ENCODE peak calls at places on chromosomes 3 and 15, in five cellular contexts. C is AG04449; F is B cell; J is iris pigment epithelial cell; X is stimulated activated CD4-positive, alpha-beta T cell treated with anti-CD3 and anti-CD28 coated beads, Interleukin-1b, Interleukin-23, amount 100 ng/mL, for 1 hour. W is an unnamed sample.

GRCh38 chr3:113063126-113063894 is 72.5 kb downstream of the GTPBP8 start:
- DNase-seq in C (no peak), F (no peak), J (no peak), X (no peak), W (no peak)

GRCh38 chr3:53628546-53629395 is 134.4 kb downstream of the CACNA1D start:
- DNase-seq in C (no peak), F (no peak), J (no peak), X (no peak), W (no peak)

GRCh38 chr3:89474333-89475130 is 367.1 kb downstream of the EPHA3 start:
- DNase-seq in C (no peak), F (no peak), J (no peak), X (no peak), W (no peak)

GRCh38 chr15:95259965-95260364 is 1028.6 kb downstream of the MCTP2 start:
- DNase-seq in C (no peak), F (no peak), J (no peak), X (no peak), W (no peak)

GRCh38 chr15:50996641-50997040 is 88.2 kb downstream of the AP4E1 start:
- DNase-seq in C (peak; percentile 53), F (no peak), J (peak; percentile 63), X (no peak), W (peak; percentile 17)

GRCh38 chr3:71689305-71689704 is 35.9 kb downstream of the EIF4E3 start:
- DNase-seq in C (no peak), F (no peak), J (no peak), X (no peak), W (no peak)

GRCh38 chr3:11134794-11135193 is 19.5 kb upstream of the HRH1 start:
- DNase-seq in C (no peak), F (no peak), J (peak; percentile 77), X (no peak), W (no peak)

GRCh38 chr15:82647045-82647834 is at the start of gene CPEB1:
- DNase-seq in C (no peak), F (no peak), J (peak; percentile 25), X (no peak), W (no peak)

GRCh38 chr3:24810881-24811280 is 316.2 kb upstream of the THRB start:
- DNase-seq in C (no peak), F (no peak), J (peak; percentile 35), X (no peak), W (no peak)

GRCh38 chr3:126663257-126663656 is 8.3 kb upstream of the TXNRD3 start:
- DNase-seq in C (no peak), F (no peak), J (no peak), X (no peak), W (no peak)

GRCh38 chr3:185714085-185714484 is 110.8 kb downstream of the IGF2BP2 start:
- DNase-seq in C (no peak), F (no peak), J (no peak), X (no peak), W (no peak)